ENCODE peak calls at places on chromosomes 2 and 18, in eight cellular contexts. D, F, L, P, C, B, Z and H are unnamed samples.

GRCh38 chr2:156944871-156945270 is 312.6 kb upstream of the GALNT5 start:
- DNase-seq in D (no peak), F (no peak), L (no peak), P (no peak), C (no peak), B (no peak), Z (no peak), H (no peak)

GRCh38 chr2:47782557-47783490 is at the start of gene MSH6:
- DNase-seq in D (peak; percentile 90), F (peak; percentile 90), L (peak; percentile 95), P (peak; percentile 94), C (peak; percentile 85), B (peak; percentile 88), Z (peak; percentile 96), H (peak; percentile 58)

GRCh38 chr2:222753251-222753824 is 81.9 kb downstream of the MOGAT1 start:
- DNase-seq in D (peak; percentile 86), F (no peak), L (peak; percentile 55), P (no peak), C (no peak), B (peak; percentile 40), Z (no peak), H (no peak)

GRCh38 chr2:238796223-238796885 is 51.5 kb upstream of the TWIST2 start:
- DNase-seq in D (no peak), F (no peak), L (no peak), P (no peak), C (no peak), B (no peak), Z (no peak), H (no peak)

GRCh38 chr2:85187069-85187468 is 53.9 kb downstream of the TCF7L1 start:
- DNase-seq in D (no peak), F (no peak), L (no peak), P (no peak), C (no peak), B (no peak), Z (no peak), H (no peak)

GRCh38 chr2:36770542-36771287 is 74.2 kb downstream of the VIT start:
- DNase-seq in D (no peak), F (no peak), L (peak; percentile 64), P (no peak), C (no peak), B (peak; percentile 53), Z (peak; percentile 95), H (peak; percentile 46)

GRCh38 chr2:168525020-168525419 is 68.9 kb downstream of the CERS6 start:
- DNase-seq in D (no peak), F (no peak), L (no peak), P (no peak), C (no peak), B (no peak), Z (peak; percentile 36), H (no peak)

GRCh38 chr2:18991177-18992168 is 366.9 kb downstream of the OSR1 start:
- DNase-seq in D (peak; percentile 74), F (no peak), L (no peak), P (peak; percentile 81), C (no peak), B (peak; percentile 91), Z (peak; percentile 42), H (no peak)

GRCh38 chr2:28521663-28522062 is 25.8 kb downstream of the PLB1 start:
- DNase-seq in D (no peak), F (no peak), L (no peak), P (no peak), C (no peak), B (peak; percentile 13), Z (peak; percentile 22), H (no peak)

GRCh38 chr2:52294628-52295027 is 1262.7 kb upstream of the NRXN1 start:
- DNase-seq in D (no peak), F (no peak), L (no peak), P (no peak), C (no peak), B (no peak), Z (no peak), H (no peak)

GRCh38 chr2:98736464-98736889 is 5.5 kb upstream of the MGAT4A start:
- DNase-seq in D (no peak), F (no peak), L (no peak), P (no peak), C (peak; percentile 33), B (no peak), Z (no peak), H (no peak)

GRCh38 chr2:109380502-109381326 is 233.1 kb downstream of the SEPTIN10 start:
- DNase-seq in D (peak; percentile 45), F (peak; percentile 11), L (no peak), P (peak; percentile 39), C (no peak), B (no peak), Z (no peak), H (no peak)

GRCh38 chr2:152431370-152432098 is 96.6 kb downstream of the FMNL2 start:
- DNase-seq in D (no peak), F (no peak), L (no peak), P (no peak), C (no peak), B (no peak), Z (no peak), H (no peak)

GRCh38 chr18:59049726-59050660 is 89.7 kb upstream of the SEC11C start:
- DNase-seq in D (no peak), F (no peak), L (peak; percentile 11), P (no peak), C (no peak), B (no peak), Z (no peak), H (no peak)
- H3K4me3 ChIP-seq in D (no peak overlapping the region), F (no peak overlapping the region), L (no peak overlapping the region), P (no peak overlapping the region), C (no peak overlapping the region), B (no peak overlapping the region), Z (no peak overlapping the region), H (no peak overlapping the region)

DNA sequence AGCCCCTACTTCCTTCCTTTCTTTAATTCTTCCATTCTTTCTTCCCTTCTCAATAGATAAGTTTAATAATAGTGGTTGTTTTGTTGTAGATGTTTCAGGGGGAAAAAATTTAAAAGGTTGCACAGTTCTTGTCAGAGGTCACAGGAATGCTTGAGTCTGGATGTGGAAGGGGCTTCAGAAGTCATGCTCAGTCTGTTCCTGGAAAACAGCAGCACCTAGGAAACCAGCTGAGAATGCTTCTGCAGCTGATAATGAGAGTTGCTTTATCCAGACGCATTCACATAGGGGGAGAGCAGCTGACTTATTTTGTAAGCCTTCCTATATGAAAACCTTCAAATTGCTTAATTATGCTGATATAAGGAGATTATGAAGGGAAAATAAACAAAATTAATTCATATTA is 235.4 kb downstream of the GULP1 start:
- DNase-seq in D (peak; percentile 55), F (no peak), L (no peak), P (no peak), C (no peak), B (peak; percentile 83), Z (peak; percentile 75), H (no peak)
- H3K4me3 ChIP-seq in D (no peak overlapping the region), F (no peak overlapping the region), L (no peak overlapping the region), P (no peak overlapping the region), C (no peak overlapping the region), B (no peak overlapping the region), Z (no peak overlapping the region), H (no peak overlapping the region)

GRCh38 chr2:8976419-8976818 is 27.1 kb downstream of the MBOAT2 start:
- DNase-seq in D (no peak), F (no peak), L (no peak), P (no peak), C (no peak), B (peak; percentile 53), Z (no peak), H (no peak)
- H3K4me3 ChIP-seq in D (no peak overlapping the region), F (no peak overlapping the region), L (no peak overlapping the region), P (no peak overlapping the region), C (no peak overlapping the region), B (no peak overlapping the region), Z (no peak overlapping the region), H (no peak overlapping the region)

DNA sequence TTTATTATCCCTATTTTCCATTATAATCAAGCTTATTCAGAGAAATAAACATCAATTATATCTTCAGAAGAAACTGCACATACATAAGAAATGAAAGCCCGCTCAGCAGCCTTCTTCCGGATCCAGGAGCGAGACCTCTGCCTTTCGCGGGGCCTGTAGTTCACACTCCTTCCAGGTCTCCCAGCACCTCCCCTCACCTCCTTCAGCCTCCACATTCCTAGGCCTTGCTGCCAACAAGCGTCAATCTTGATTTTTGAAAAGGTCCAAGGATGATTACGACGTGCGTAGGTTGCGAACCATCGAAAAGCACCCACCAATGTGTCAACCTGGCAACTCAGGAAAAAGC is 355 bp upstream of the KIDINS220 start:
- DNase-seq in D (no peak), F (no peak), L (no peak), P (no peak), C (peak; percentile 11), B (no peak), Z (peak; percentile 70), H (no peak)
- H3K4me3 ChIP-seq in D (peak overlapping the region; percentile 1), F (peak overlapping the region; percentile 57), L (peak overlapping the region; percentile 98), P (no peak overlapping the region), C (peak overlapping the region; percentile 40), B (peak overlapping the region; percentile 21), Z (no peak overlapping the region), H (no peak overlapping the region)

DNA sequence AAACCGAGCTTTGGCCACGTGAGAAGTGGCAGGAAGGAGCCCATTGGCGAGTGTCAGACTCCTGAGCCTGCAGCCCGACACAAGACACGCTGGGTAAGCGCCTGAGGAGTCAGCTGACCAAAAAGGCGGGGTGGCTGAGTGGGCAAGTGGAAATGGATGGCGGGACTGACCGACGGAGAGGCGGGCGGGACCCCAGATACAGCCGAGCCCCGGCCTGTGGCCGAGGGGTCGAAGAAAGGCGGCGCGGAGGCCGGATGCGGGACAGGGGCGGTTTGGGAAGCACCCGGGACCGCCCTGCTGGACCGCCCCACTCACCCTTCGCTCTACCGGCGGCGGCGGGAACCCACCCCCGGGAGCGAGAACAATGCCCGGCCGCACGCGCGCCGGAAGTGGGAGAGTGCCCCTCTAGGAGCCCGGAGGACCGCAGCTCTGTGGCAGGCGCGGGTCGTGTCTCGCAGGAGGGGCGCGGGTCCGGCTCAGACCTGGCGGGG is 22.8 kb downstream of the ZSCAN30 start:
- DNase-seq in D (peak; percentile 63), F (peak; percentile 78), L (peak; percentile 4), P (peak; percentile 86), C (peak; percentile 55), B (peak; percentile 69), Z (no peak), H (no peak)
- H3K4me3 ChIP-seq in D (peak overlapping the region; percentile 49), F (peak overlapping the region; percentile 66), L (no peak overlapping the region), P (peak overlapping the region; percentile 62), C (peak overlapping the region; percentile 78), B (peak overlapping the region; percentile 50), Z (no peak overlapping the region), H (no peak overlapping the region)

GRCh38 chr2:101341901-101342624 is 33.6 kb upstream of the RNF149 start:
- DNase-seq in D (peak; percentile 72), F (peak; percentile 76), L (peak; percentile 82), P (peak; percentile 91), C (peak; percentile 32), B (peak; percentile 80), Z (peak; percentile 83), H (peak; percentile 62)
- H3K4me3 ChIP-seq in D (no peak overlapping the region), F (no peak overlapping the region), L (no peak overlapping the region), P (no peak overlapping the region), C (no peak overlapping the region), B (no peak overlapping the region), Z (no peak overlapping the region), H (no peak overlapping the region)